ENCODE peak calls at places on chromosome 11, in eight cellular contexts. O is HFF-Myc; X is H1; A is RWPE1; V is AG09309; E is osteocyte; S is astrocyte of the spinal cord; W is CD4-positive, alpha-beta T cell. M is an unnamed sample.

GRCh38 chr11:72613977-72614376 is 60.2 kb downstream of the PDE2A start:
- DNase-seq in O (no peak), X (no peak), A (no peak), V (no peak), E (no peak), S (no peak), W (no peak), M (no peak)

GRCh38 chr11:62077136-62077535 is 46.7 kb upstream of the INCENP start:
- DNase-seq in O (no peak), X (no peak), A (no peak), V (no peak), E (no peak), S (no peak), W (no peak), M (no peak)

GRCh38 chr11:34656062-34656720 is 35.3 kb downstream of the EHF start:
- DNase-seq in O (no peak), X (no peak), A (no peak), V (no peak), E (no peak), S (peak), W (no peak), M (no peak)

GRCh38 chr11:116732740-116733385 is 39.9 kb downstream of the BUD13 start:
- DNase-seq in O (peak), X (peak), A (peak), V (peak), E (no peak), S (peak), W (peak), M (peak)

GRCh38 chr11:707817-708420 is 1.9 kb downstream of the EPS8L2 start:
- DNase-seq in O (no peak), X (no peak), A (no peak), V (no peak), E (no peak), S (no peak), W (no peak), M (no peak)

GRCh38 chr11:18700375-18700774 is 1.8 kb downstream of the TMEM86A start:
- DNase-seq in O (no peak), X (no peak), A (no peak), V (no peak), E (no peak), S (no peak), W (no peak), M (no peak)

GRCh38 chr11:134355656-134356055 is 23.9 kb downstream of the GLB1L2 start:
- DNase-seq in O (no peak), X (no peak), A (no peak), V (no peak), E (no peak), S (no peak), W (no peak), M (no peak)

GRCh38 chr11:110894224-110894623 is 182.0 kb upstream of the ARHGAP20 start:
- DNase-seq in O (no peak), X (no peak), A (no peak), V (no peak), E (no peak), S (no peak), W (no peak), M (no peak)

GRCh38 chr11:2743427-2744110 is 43.8 kb upstream of the KCNQ1OT1 start:
- DNase-seq in O (no peak), X (no peak), A (no peak), V (no peak), E (no peak), S (no peak), W (no peak), M (no peak)

GRCh38 chr11:12201016-12201985 is 90.9 kb downstream of the MICAL2 start:
- DNase-seq in O (peak), X (no peak), A (no peak), V (peak), E (no peak), S (peak), W (no peak), M (peak)

GRCh38 chr11:77101043-77101537 is 1.6 kb upstream of the OMP start:
- DNase-seq in O (no peak), X (no peak), A (no peak), V (no peak), E (no peak), S (peak), W (no peak), M (peak)

GRCh38 chr11:62605467-62605866 is 3.8 kb upstream of the MTA2 start:
- DNase-seq in O (no peak), X (no peak), A (no peak), V (no peak), E (no peak), S (no peak), W (no peak), M (no peak)

GRCh38 chr11:12786891-12787290 is 112.7 kb downstream of the TEAD1 start:
- DNase-seq in O (no peak), X (no peak), A (no peak), V (no peak), E (no peak), S (no peak), W (no peak), M (no peak)

GRCh38 chr11:134034496-134035381 is 34.1 kb upstream of the JAM3 start:
- DNase-seq in O (no peak), X (no peak), A (peak), V (no peak), E (no peak), S (no peak), W (no peak), M (no peak)

GRCh38 chr11:117993988-117994741 is 8.0 kb downstream of the IL10RA start:
- DNase-seq in O (no peak), X (no peak), A (no peak), V (no peak), E (no peak), S (no peak), W (no peak), M (no peak)

GRCh38 chr11:36333468-36333867 is 37.4 kb downstream of the PRR5L start:
- DNase-seq in O (no peak), X (no peak), A (peak), V (no peak), E (no peak), S (no peak), W (no peak), M (peak)

GRCh38 chr11:120652705-120653335 is 141.3 kb downstream of the GRIK4 start:
- DNase-seq in O (peak), X (no peak), A (no peak), V (no peak), E (no peak), S (no peak), W (no peak), M (peak)

GRCh38 chr11:19768815-19769214 is 56.2 kb downstream of the NAV2 start:
- DNase-seq in O (no peak), X (no peak), A (no peak), V (no peak), E (no peak), S (no peak), W (no peak), M (no peak)

GRCh38 chr11:114135737-114136151 is 76.2 kb downstream of the ZBTB16 start:
- DNase-seq in O (no peak), X (no peak), A (no peak), V (peak), E (no peak), S (peak), W (no peak), M (peak)

GRCh38 chr11:116871248-116871647 is 33.8 kb upstream of the APOA1 start:
- DNase-seq in O (peak), X (no peak), A (peak), V (peak), E (no peak), S (peak), W (no peak), M (peak)

GRCh38 chr11:41351825-41352224 is 107.6 kb downstream of the LRRC4C start:
- DNase-seq in O (no peak), X (no peak), A (no peak), V (no peak), E (no peak), S (no peak), W (no peak), M (no peak)

GRCh38 chr11:63602296-63602695 is 11.9 kb downstream of the PLAAT3 start:
- DNase-seq in O (no peak), X (no peak), A (no peak), V (peak), E (no peak), S (peak), W (no peak), M (peak)

GRCh38 chr11:1126491-1126926 is 31.2 kb upstream of the MUC5AC start:
- DNase-seq in O (no peak), X (no peak), A (no peak), V (no peak), E (no peak), S (no peak), W (no peak), M (no peak)

GRCh38 chr11:116202922-116203321 is 569.9 kb downstream of the BUD13 start:
- DNase-seq in O (no peak), X (no peak), A (no peak), V (no peak), E (no peak), S (no peak), W (no peak), M (no peak)

GRCh38 chr11:63682045-63682915 is 980 bp downstream of the RTN3 start:
- DNase-seq in O (no peak), X (peak), A (peak), V (no peak), E (no peak), S (no peak), W (no peak), M (peak)

GRCh38 chr11:75454987-75455386 is 22.0 kb upstream of the KLHL35 start:
- DNase-seq in O (no peak), X (no peak), A (no peak), V (no peak), E (no peak), S (no peak), W (no peak), M (no peak)

GRCh38 chr11:117882539-117882938 is 6.1 kb upstream of the FXYD6 start:
- DNase-seq in O (no peak), X (no peak), A (no peak), V (no peak), E (peak), S (no peak), W (no peak), M (no peak)

GRCh38 chr11:105553015-105553414 is 56.9 kb upstream of the GRIA4 start:
- DNase-seq in O (peak), X (no peak), A (no peak), V (no peak), E (no peak), S (no peak), W (no peak), M (peak)

GRCh38 chr11:11578542-11578941 is 43.3 kb downstream of the GALNT18 start:
- DNase-seq in O (no peak), X (no peak), A (no peak), V (no peak), E (peak), S (no peak), W (no peak), M (no peak)

GRCh38 chr11:3188496-3189192 is 23.5 kb upstream of the OSBPL5 start:
- DNase-seq in O (no peak), X (peak), A (no peak), V (no peak), E (no peak), S (no peak), W (no peak), M (no peak)

GRCh38 chr11:18757742-18758294 is 31.8 kb upstream of the IGSF22 start:
- DNase-seq in O (no peak), X (no peak), A (no peak), V (no peak), E (no peak), S (peak), W (no peak), M (peak)

GRCh38 chr11:47850337-47850736 is 2.2 kb upstream of the NUP160 start:
- DNase-seq in O (no peak), X (no peak), A (no peak), V (no peak), E (no peak), S (no peak), W (no peak), M (no peak)

GRCh38 chr11:47848636-47849155 is 546 bp upstream of the NUP160 start:
- DNase-seq in O (no peak), X (no peak), A (no peak), V (no peak), E (no peak), S (no peak), W (no peak), M (no peak)

GRCh38 chr11:47846998-47847397 is 1.2 kb downstream of the NUP160 start:
- DNase-seq in O (no peak), X (no peak), A (no peak), V (no peak), E (no peak), S (no peak), W (no peak), M (no peak)

GRCh38 chr11:47847537-47847891 is 636 bp downstream of the NUP160 start:
- DNase-seq in O (no peak), X (no peak), A (no peak), V (no peak), E (no peak), S (no peak), W (no peak), M (no peak)

DNA sequence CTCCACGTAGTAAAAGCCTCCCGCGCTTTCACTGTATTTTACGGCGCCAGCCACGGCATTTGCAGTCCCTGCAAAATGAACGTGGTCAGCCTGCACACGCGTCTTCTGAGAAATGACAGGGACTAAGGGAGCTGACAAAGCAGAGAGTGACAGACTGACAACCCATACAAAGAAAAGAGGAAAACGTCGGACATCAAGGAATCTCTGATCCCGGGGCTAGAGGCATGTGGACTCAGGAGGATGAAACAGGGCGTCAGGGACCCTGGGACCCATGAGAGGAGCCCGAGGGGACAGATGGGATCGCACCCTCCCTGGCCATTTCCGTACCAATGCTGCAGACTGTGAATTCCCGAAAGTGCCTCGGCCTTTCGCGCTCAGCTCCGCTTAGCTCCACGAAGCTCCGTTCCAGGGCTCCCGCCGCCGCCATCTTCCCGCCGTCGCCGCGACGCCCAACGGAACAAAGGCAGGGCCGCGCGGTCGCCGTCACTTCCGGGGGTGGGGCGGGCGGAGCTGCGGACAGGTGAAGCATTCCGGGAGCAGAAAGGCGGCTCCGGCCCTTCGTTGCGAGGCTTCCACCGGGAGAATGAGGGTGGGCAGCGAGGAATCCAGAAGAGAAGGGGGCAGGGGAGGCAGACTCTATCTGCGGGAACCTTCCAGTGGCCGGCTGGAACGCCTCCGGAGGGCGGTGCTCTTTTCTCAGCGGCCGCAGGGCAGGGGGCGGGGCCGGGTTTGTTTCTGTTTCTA is at the start of gene NUP160:
- DNase-seq in O (no peak), X (peak), A (peak), V (no peak), E (peak), S (peak), W (peak), M (peak)
- TF ChIP-seq CTCF in O (no peak), X (no peak), A (no peak), V (no peak), E (no peak), S (no peak), W (peak), M (no peak)

GRCh38 chr11:45803981-45804805 is 756 bp upstream of the SLC35C1 start:
- DNase-seq in O (no peak), X (peak), A (peak), V (no peak), E (peak), S (peak), W (peak), M (peak)
- TF ChIP-seq CTCF in O (no peak), X (no peak), A (no peak), V (no peak), E (no peak), S (no peak), W (no peak), M (no peak)

GRCh38 chr11:132943737-132944556 is 588.4 kb downstream of the OPCML start:
- DNase-seq in O (no peak), X (peak), A (no peak), V (no peak), E (peak), S (no peak), W (no peak), M (no peak)
- TF ChIP-seq CTCF in O (no peak), X (no peak), A (no peak), V (no peak), E (no peak), S (no peak), W (no peak), M (no peak)

GRCh38 chr11:129375731-129376657 is at the start of gene BARX2:
- DNase-seq in O (peak), X (peak), A (peak), V (peak), E (no peak), S (peak), W (no peak), M (peak)
- TF ChIP-seq CTCF in O (peak), X (peak), A (peak), V (peak), E (peak), S (peak), W (no peak), M (peak)

DNA sequence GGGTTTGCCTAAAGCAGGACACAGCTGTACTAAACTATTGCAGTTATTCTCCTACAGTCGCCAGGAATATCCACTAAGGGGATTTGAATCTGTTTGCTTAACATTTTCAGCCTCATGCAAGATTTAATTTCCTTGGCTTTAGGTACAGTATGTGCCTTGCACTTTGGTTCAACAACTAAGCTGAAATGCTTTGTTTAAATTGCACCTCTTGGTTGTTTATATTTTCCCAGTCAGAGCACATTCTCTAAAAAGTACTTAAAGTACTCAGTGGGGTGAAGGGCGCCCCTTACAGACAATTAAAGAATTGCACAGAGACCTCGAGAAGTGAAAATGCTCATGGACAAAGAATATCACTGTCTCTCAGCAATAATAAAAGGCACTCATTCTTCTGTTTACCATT is 107.8 kb upstream of the MTNR1B start:
- DNase-seq in O (no peak), X (no peak), A (no peak), V (no peak), E (no peak), S (no peak), W (no peak), M (no peak)
- TF ChIP-seq CTCF in O (no peak), X (peak), A (no peak), V (no peak), E (peak), S (peak), W (no peak), M (no peak)

DNA sequence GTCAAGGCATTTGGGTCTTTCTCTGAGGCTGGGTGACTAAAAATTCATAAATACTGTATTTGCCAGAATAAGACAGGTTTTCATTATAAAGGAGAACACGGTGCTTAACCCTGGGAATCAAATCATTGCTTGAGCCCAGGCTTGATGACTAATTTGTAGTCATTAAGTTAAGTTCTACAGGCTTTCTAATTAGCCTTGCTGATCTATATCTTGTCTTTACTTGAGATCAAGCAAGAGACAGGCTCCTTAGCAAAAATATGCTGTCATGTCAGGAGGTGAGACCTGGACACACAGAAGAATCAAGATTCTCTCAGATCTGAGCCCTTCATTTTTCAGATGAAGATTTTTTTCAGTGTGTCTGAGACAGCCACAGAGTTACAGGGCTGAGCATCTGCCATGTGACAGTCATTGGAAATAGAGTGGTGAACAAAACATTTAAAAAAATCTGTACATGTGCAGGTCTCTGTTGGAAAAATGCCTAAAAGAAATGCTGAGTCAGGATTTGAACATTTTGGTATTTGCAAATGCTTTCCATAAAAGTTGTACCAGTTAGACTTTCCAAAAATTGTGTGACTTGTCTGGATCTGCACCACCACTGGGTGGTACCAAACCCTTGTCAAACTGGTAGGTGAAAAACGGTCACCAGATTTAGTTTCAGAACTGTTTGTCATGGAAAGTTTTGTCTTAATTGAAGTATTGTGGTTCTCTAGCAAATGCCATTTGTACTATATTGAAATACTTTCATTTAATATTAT is 14.7 kb downstream of the ACAT1 start:
- DNase-seq in O (peak), X (no peak), A (no peak), V (no peak), E (no peak), S (peak), W (no peak), M (peak)
- TF ChIP-seq CTCF in O (peak), X (peak), A (peak), V (peak), E (peak), S (no peak), W (peak), M (peak)

GRCh38 chr11:65662802-65663633 is at the start of gene RELA:
- DNase-seq in O (peak), X (peak), A (peak), V (peak), E (peak), S (peak), W (peak), M (peak)
- TF ChIP-seq CTCF in O (no peak), X (no peak), A (no peak), V (no peak), E (no peak), S (no peak), W (no peak), M (no peak)

DNA sequence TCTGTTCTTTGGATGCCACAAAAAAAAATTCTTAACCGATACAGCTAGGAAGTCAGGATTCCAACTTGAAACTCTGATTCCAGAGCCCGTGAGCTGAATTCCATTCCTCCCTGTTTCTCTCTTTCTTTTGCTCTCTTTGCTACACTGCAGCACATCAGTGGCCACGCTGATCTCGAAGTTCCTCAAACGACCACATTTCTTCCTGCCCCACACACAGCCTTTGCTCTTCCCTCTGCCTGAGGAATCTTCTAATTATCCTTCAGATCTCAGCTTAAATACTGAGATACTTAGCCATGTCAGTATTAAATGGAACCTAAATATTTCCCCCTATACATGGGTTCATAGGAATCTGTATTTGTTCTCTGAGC is 86.8 kb downstream of the MAML2 start:
- DNase-seq in O (no peak), X (no peak), A (no peak), V (no peak), E (no peak), S (no peak), W (no peak), M (no peak)
- TF ChIP-seq CTCF in O (no peak), X (no peak), A (no peak), V (no peak), E (no peak), S (no peak), W (no peak), M (no peak)

M was measured in fibroblast of pulmonary artery.